ENCODE peak calls at places on chromosome 6, in four cellular contexts. S, Y, V and W are unnamed samples.

GRCh38 chr6:24313477-24314141 is 44.2 kb downstream of the DCDC2 start:
- DNase-seq in S (peak), V (peak), Y (peak), W (peak)

GRCh38 chr6:103327079-103327478 is 1532.6 kb downstream of the HACE1 start:
- DNase-seq in Y (no peak), S (no peak), V (no peak), W (no peak)

GRCh38 chr6:135291288-135292116 is 110.4 kb downstream of the MYB start:
- DNase-seq in Y (peak), V (no peak), S (peak), W (peak)

GRCh38 chr6:30645989-30646388 is 944 bp upstream of the C6orf136 start:
- DNase-seq in V (peak), S (no peak), Y (peak), W (no peak)

GRCh38 chr6:46816626-46817025 is 23.4 kb downstream of the MEP1A start:
- DNase-seq in S (no peak), Y (peak), V (peak), W (no peak)

GRCh38 chr6:84897874-84898635 is 133.7 kb upstream of the TBX18 start:
- DNase-seq in V (peak), Y (peak), S (peak), W (peak)

GRCh38 chr6:52904562-52905279 is 4.8 kb downstream of the GSTA3 start:
- DNase-seq in S (peak), Y (no peak), V (peak), W (peak)

GRCh38 chr6:113858067-113858604 is 991 bp downstream of the MARCKS start:
- DNase-seq in Y (peak), V (peak), S (peak), W (peak)

GRCh38 chr6:142737368-142738060 is 207.5 kb downstream of the HIVEP2 start:
- DNase-seq in Y (no peak), S (no peak), V (no peak), W (peak)

GRCh38 chr6:34098045-34098936 is 47.6 kb downstream of the GRM4 start:
- DNase-seq in S (no peak), Y (no peak), V (no peak), W (no peak)

GRCh38 chr6:293185-294174 is 1.2 kb downstream of the DUSP22 start:
- DNase-seq in V (peak), Y (peak), S (peak), W (peak)

GRCh38 chr6:55819811-55820210 is 55.6 kb downstream of the BMP5 start:
- DNase-seq in V (no peak), S (peak), Y (no peak), W (no peak)

GRCh38 chr6:148182378-148182777 is 160.3 kb upstream of the SASH1 start:
- DNase-seq in S (peak), Y (no peak), V (no peak), W (no peak)

GRCh38 chr6:148179786-148180185 is 162.9 kb upstream of the SASH1 start:
- DNase-seq in Y (peak), S (peak), V (peak), W (peak)

GRCh38 chr6:148186916-148187315 is 155.7 kb upstream of the SASH1 start:
- DNase-seq in Y (peak), S (no peak), V (no peak), W (no peak)

GRCh38 chr6:148183776-148184175 is 158.9 kb upstream of the SASH1 start:
- DNase-seq in Y (no peak), S (no peak), V (no peak), W (no peak)
- TF ChIP-seq CTCF in Y (no peak), S (no peak), V (no peak), W (no peak)

GRCh38 chr6:107293421-107293820 is 165.9 kb downstream of the PDSS2 start:
- DNase-seq in S (no peak), Y (no peak), V (no peak), W (no peak)
- H3K4me3 ChIP-seq in S (no peak), Y (no peak), V (no peak), W (no peak)

GRCh38 chr6:17096657-17097056 is 5.2 kb upstream of the STMND1 start:
- DNase-seq in Y (no peak), V (peak), S (no peak), W (no peak)

GRCh38 chr6:17096076-17096475 is 5.8 kb upstream of the STMND1 start:
- DNase-seq in Y (no peak), S (no peak), V (no peak), W (no peak)

GRCh38 chr6:17091122-17091521 is 10.7 kb upstream of the STMND1 start:
- DNase-seq in S (peak), V (peak), Y (no peak), W (peak)

GRCh38 chr6:17098007-17098406 is 3.8 kb upstream of the STMND1 start:
- DNase-seq in S (no peak), V (no peak), Y (no peak), W (no peak)

DNA sequence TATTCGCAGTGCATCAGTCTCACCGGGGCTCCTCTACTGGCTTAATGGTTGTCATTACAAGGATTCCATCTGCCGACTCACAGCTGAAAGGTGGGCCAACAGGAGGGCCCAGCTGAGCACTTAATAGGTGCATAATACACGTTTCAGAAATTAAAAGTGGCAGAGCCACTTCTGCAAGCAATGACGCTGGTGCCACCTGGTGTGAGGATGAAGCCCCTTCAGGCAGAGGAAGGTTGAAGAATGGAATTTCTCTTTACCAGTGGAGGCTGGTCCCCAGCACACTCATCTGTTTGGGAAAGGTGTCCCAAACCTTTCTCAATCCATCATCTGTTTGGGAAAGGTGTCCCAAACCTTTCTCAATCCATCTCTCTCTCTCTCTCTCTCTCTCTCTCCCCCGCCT is 8.2 kb upstream of the STMND1 start:
- DNase-seq in S (peak), V (peak), Y (no peak), W (no peak)
- TF ChIP-seq CTCF in S (peak), V (peak), Y (no peak), W (peak)

GRCh38 chr6:112503210-112503609 is 156.1 kb downstream of the RFPL4B start:
- DNase-seq in Y (no peak), V (no peak), S (no peak), W (no peak)

GRCh38 chr6:112502348-112503130 is 155.4 kb downstream of the RFPL4B start:
- DNase-seq in Y (peak), V (peak), S (peak), W (peak)

GRCh38 chr6:112501705-112502104 is 154.6 kb downstream of the RFPL4B start:
- DNase-seq in S (peak), Y (no peak), V (no peak), W (peak)
- H3K4me3 ChIP-seq in S (no peak), Y (no peak), V (no peak), W (no peak)

GRCh38 chr6:45086685-45087084 is 241.4 kb upstream of the RUNX2 start:
- DNase-seq in V (peak), S (peak), Y (peak), W (peak)
- TF ChIP-seq CTCF in V (peak), S (peak), Y (no peak), W (no peak)